ENCODE peak calls at places on chromosome 22, in nine cellular contexts. X, C, V, Y, R, K, H, D and B are unnamed samples.

GRCh38 chr22:25420471-25420924 is 144.0 kb upstream of the GRK3 start:
- DNase-seq in D (no peak), K (no peak), Y (no peak), V (no peak), R (no peak), C (no peak), H (no peak), X (no peak), B (no peak)

GRCh38 chr22:32684822-32685187 is 116.7 kb upstream of the TIMP3 start:
- DNase-seq in Y (no peak), R (no peak), D (no peak), C (no peak), V (no peak), K (no peak), X (no peak), H (no peak), B (no peak)

GRCh38 chr22:44204937-44205712 is 24.4 kb downstream of the PARVG start:
- DNase-seq in K (no peak), D (peak; percentile 45), X (no peak), C (peak; percentile 38), V (no peak), Y (no peak), R (no peak), H (no peak), B (peak; percentile 46)

GRCh38 chr22:21038405-21038804 is 6.0 kb upstream of the SLC7A4 start:
- DNase-seq in C (no peak), H (no peak), Y (no peak), D (no peak), K (no peak), X (no peak), V (no peak), R (no peak), B (no peak)

GRCh38 chr22:18068381-18068988 is 9.3 kb upstream of the PEX26 start:
- DNase-seq in X (no peak), H (no peak), Y (no peak), V (no peak), C (no peak), K (no peak), R (no peak), D (no peak), B (no peak)

GRCh38 chr22:40428796-40429195 is 58.4 kb downstream of the SGSM3 start:
- DNase-seq in V (no peak), D (no peak), H (no peak), K (no peak), Y (no peak), C (no peak), X (no peak), R (no peak), B (no peak)

GRCh38 chr22:19688301-19689290 is 25.7 kb upstream of the SEPTIN5 start:
- DNase-seq in D (no peak), H (no peak), R (no peak), Y (no peak), X (no peak), C (peak; percentile 40), V (no peak), K (no peak), B (no peak)

GRCh38 chr22:27241430-27242110 is 560.0 kb downstream of the MN1 start:
- DNase-seq in D (no peak), V (no peak), H (no peak), R (no peak), K (peak; percentile 43), C (no peak), Y (no peak), X (peak; percentile 74), B (no peak)

GRCh38 chr22:17149073-17149815 is 9.8 kb downstream of the HDHD5 start:
- DNase-seq in R (peak; percentile 81), K (peak; percentile 62), D (peak; percentile 55), Y (no peak), C (no peak), V (no peak), H (no peak), X (no peak), B (peak; percentile 32)

GRCh38 chr22:38569181-38569971 is 607 bp downstream of the DMC1 start:
- DNase-seq in D (peak; percentile 63), K (no peak), R (peak; percentile 10), Y (no peak), H (peak; percentile 35), C (no peak), V (no peak), X (peak; percentile 7), B (peak; percentile 69)

GRCh38 chr22:39026509-39027150 is 5.7 kb downstream of the APOBEC3D start:
- DNase-seq in D (no peak), K (no peak), C (no peak), R (no peak), X (no peak), Y (no peak), V (no peak), H (no peak), B (no peak)

GRCh38 chr22:40128989-40129388 is 48.7 kb upstream of the TNRC6B start:
- DNase-seq in R (peak; percentile 48), D (no peak), X (no peak), H (no peak), C (no peak), K (no peak), V (no peak), Y (no peak), B (no peak)

GRCh38 chr22:21641417-21641794 is 696 bp upstream of the SDF2L1 start:
- DNase-seq in H (peak; percentile 68), Y (peak; percentile 60), R (peak; percentile 54), D (no peak), C (no peak), V (no peak), K (peak; percentile 53), X (peak; percentile 76), B (no peak)

GRCh38 chr22:26975865-26976264 is 318.5 kb downstream of the MIAT start:
- DNase-seq in V (no peak), X (no peak), D (no peak), R (no peak), C (no peak), K (no peak), Y (no peak), H (no peak), B (no peak)

GRCh38 chr22:32765117-32765618 is 36.3 kb upstream of the TIMP3 start:
- DNase-seq in X (no peak), Y (no peak), C (no peak), D (no peak), V (no peak), K (no peak), R (no peak), H (no peak), B (no peak)

GRCh38 chr22:39802682-39803081 is 90.9 kb downstream of the ENTHD1 start:
- DNase-seq in K (no peak), R (no peak), H (no peak), Y (no peak), X (no peak), V (no peak), D (no peak), C (no peak), B (no peak)

GRCh38 chr22:38570841-38571364 is 920 bp upstream of the DMC1 start:
- DNase-seq in X (peak; percentile 26), D (peak; percentile 64), V (no peak), C (no peak), R (peak; percentile 36), Y (peak; percentile 42), H (peak; percentile 66), K (peak; percentile 31), B (peak; percentile 77)

GRCh38 chr22:25085156-25085555 is 114.5 kb upstream of the CRYBB3 start:
- DNase-seq in C (no peak), D (no peak), X (no peak), K (no peak), R (no peak), H (no peak), V (no peak), Y (no peak), B (no peak)

GRCh38 chr22:38867496-38868285 is 4.3 kb downstream of the CBX6 start:
- DNase-seq in Y (peak; percentile 16), R (no peak), X (no peak), V (no peak), D (peak; percentile 58), H (no peak), C (no peak), K (no peak), B (peak; percentile 64)

GRCh38 chr22:49725516-49725915 is 102.2 kb downstream of the BRD1 start:
- DNase-seq in C (peak; percentile 45), D (no peak), K (no peak), Y (no peak), V (no peak), X (no peak), R (no peak), H (no peak), B (no peak)

GRCh38 chr22:31313366-31314147 is 21.3 kb upstream of the PIK3IP1 start:
- DNase-seq in V (no peak), C (peak; percentile 89), X (peak; percentile 72), R (peak; percentile 85), Y (peak; percentile 87), H (peak; percentile 95), K (peak; percentile 94), D (peak; percentile 85), B (peak; percentile 88)

GRCh38 chr22:47604563-47604962 is 842.1 kb downstream of the TBC1D22A start:
- DNase-seq in V (no peak), Y (no peak), C (no peak), R (no peak), D (no peak), X (no peak), H (no peak), K (no peak), B (peak; percentile 9)

DNA sequence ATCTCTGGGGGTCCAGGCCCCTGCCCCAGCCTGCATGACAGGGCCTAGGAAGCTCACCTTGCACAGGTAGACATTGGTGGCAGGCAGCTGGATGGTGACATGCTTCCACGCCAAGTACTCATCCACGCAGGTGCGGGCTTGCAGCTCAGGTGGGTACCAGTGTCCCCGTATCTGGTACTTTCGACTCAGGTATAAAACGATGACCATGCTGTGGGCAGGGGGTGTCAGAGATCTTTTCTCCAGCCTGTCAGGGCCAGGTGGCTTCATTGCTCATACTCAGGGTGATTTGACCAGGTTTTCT is 1.6 kb upstream of the GSTT4 start:
- DNase-seq in X (no peak), H (no peak), V (no peak), C (no peak), R (no peak), K (no peak), D (no peak), Y (no peak), B (no peak)
- TF ChIP-seq POLR2AphosphoS5 in X (no peak), H (no peak), V (no peak), C (no peak), R (no peak), K (no peak), D (no peak), Y (no peak), B (no peak)

GRCh38 chr22:35377735-35378134 is 3.2 kb upstream of the HMOX1 start:
- DNase-seq in H (peak; percentile 71), C (no peak), K (no peak), V (no peak), Y (peak; percentile 51), X (no peak), R (no peak), D (no peak), B (no peak)
- H3K27ac ChIP-seq in H (peak overlapping the region; percentile 97), C (peak overlapping the region; percentile 75), K (peak overlapping the region; percentile 86), V (peak overlapping the region; percentile 95), Y (peak overlapping the region; percentile 71), X (peak overlapping the region; percentile 58), R (peak overlapping the region; percentile 84), D (peak overlapping the region; percentile 40), B (peak overlapping the region; percentile 67)

GRCh38 chr22:37021710-37022482 is 2.4 kb downstream of the MPST start:
- DNase-seq in C (no peak), V (peak; percentile 17), D (no peak), H (peak; percentile 82), X (peak; percentile 82), Y (peak; percentile 59), R (peak; percentile 53), K (peak; percentile 62), B (no peak)
- H3K4me1 ChIP-seq in C (no peaks in the 10 kb centered on the region), V (peaks cover 2% of the 10 kb centered on the region), D (peaks cover 54% of the 10 kb centered on the region), H (peaks cover 12% of the 10 kb centered on the region), X (peaks cover 12% of the 10 kb centered on the region), Y (peaks cover 53% of the 10 kb centered on the region), R (peaks cover 68% of the 10 kb centered on the region), K (peaks cover 75% of the 10 kb centered on the region), B (peaks cover 47% of the 10 kb centered on the region)

GRCh38 chr22:22698263-22698750 is 53.9 kb downstream of the GGTLC2 start:
- DNase-seq in Y (no peak), C (no peak), H (no peak), R (no peak), D (no peak), V (no peak), K (no peak), X (no peak), B (no peak)
- TF ChIP-seq POLR2AphosphoS5 in Y (no peak), C (no peak), H (no peak), R (no peak), D (no peak), V (no peak), K (no peak), X (no peak), B (no peak)